ENCODE peak calls at places on chromosomes 1 and 21, in ten cellular contexts. K is kidney, P is IMR-90, X is left ventricle myocardium inferior, T is uterus, S is psoas muscle, H is sigmoid colon, E is astrocyte, M is MM.1S, I is A673. A is an unnamed sample. For H3K9me3, the result is how much of the 10 kb centered on the place peaks cover.

GRCh38 chr1:240244968-240245628 is 153.4 kb downstream of the FMN2 start:
- DNase-seq in K (no peak), P (peak), X (no peak), T (no peak), S (no peak), H (no peak), E (peak), M (no peak), I (no peak), A (no peak)

GRCh38 chr1:177629526-177629925 is 340.3 kb downstream of the SEC16B start:
- DNase-seq in K (no peak), P (peak), X (no peak), T (no peak), S (no peak), H (no peak), E (peak), M (no peak), I (no peak), A (no peak)

GRCh38 chr1:84206416-84206815 is 62.3 kb downstream of the PRKACB start:
- DNase-seq in K (no peak), P (no peak), X (no peak), T (no peak), S (no peak), H (no peak), E (no peak), M (no peak), I (peak), A (no peak)

GRCh38 chr21:26686278-26686677 is 113.2 kb upstream of the CYYR1 start:
- DNase-seq in K (no peak), P (peak), X (no peak), T (no peak), S (no peak), H (no peak), E (no peak), M (peak), I (peak), A (no peak)

GRCh38 chr1:110686188-110686587 is 11.4 kb upstream of the KCNA3 start:
- DNase-seq in K (no peak), P (no peak), X (no peak), T (no peak), S (no peak), H (no peak), E (no peak), M (no peak), I (no peak), A (no peak)

GRCh38 chr1:112717263-112717662 is 2.1 kb upstream of the PPM1J start:
- DNase-seq in K (no peak), P (no peak), X (no peak), T (no peak), S (no peak), H (no peak), E (no peak), M (no peak), I (no peak), A (no peak)

GRCh38 chr1:181855380-181855779 is 206.1 kb downstream of the ZNF648 start:
- DNase-seq in K (no peak), P (no peak), X (no peak), T (no peak), S (no peak), H (no peak), E (no peak), M (no peak), I (no peak), A (no peak)

GRCh38 chr21:35002879-35003722 is 46.0 kb downstream of the RUNX1 start:
- DNase-seq in K (no peak), P (peak), X (no peak), T (no peak), S (no peak), H (no peak), E (peak), M (no peak), I (no peak), A (no peak)

GRCh38 chr1:200336111-200336845 is 73.6 kb downstream of the ZNF281 start:
- DNase-seq in K (no peak), P (peak), X (no peak), T (no peak), S (no peak), H (no peak), E (peak), M (no peak), I (no peak), A (no peak)

GRCh38 chr1:51316113-51316763 is 14.1 kb downstream of the TTC39A start:
- DNase-seq in K (no peak), P (no peak), X (no peak), T (no peak), S (no peak), H (no peak), E (no peak), M (no peak), I (no peak), A (no peak)

GRCh38 chr1:938088-938683 is 14.5 kb downstream of the SAMD11 start:
- DNase-seq in K (no peak), P (peak), X (no peak), T (peak), S (no peak), H (no peak), E (no peak), M (peak), I (no peak), A (peak)

GRCh38 chr1:48789903-48790302 is 13.2 kb upstream of the BEND5 start:
- DNase-seq in K (no peak), P (no peak), X (no peak), T (no peak), S (no peak), H (no peak), E (no peak), M (no peak), I (no peak), A (no peak)

GRCh38 chr1:63648689-63649088 is 55.5 kb downstream of the PGM1 start:
- DNase-seq in K (no peak), P (no peak), X (no peak), T (no peak), S (no peak), H (no peak), E (no peak), M (no peak), I (no peak), A (no peak)

GRCh38 chr1:91604632-91605031 is 104.0 kb downstream of the CDC7 start:
- DNase-seq in K (no peak), P (peak), X (peak), T (no peak), S (no peak), H (peak), E (no peak), M (no peak), I (no peak), A (no peak)

GRCh38 chr21:35511298-35512162 is 462.4 kb upstream of the RUNX1 start:
- DNase-seq in K (no peak), P (peak), X (no peak), T (no peak), S (no peak), H (no peak), E (peak), M (no peak), I (no peak), A (no peak)

GRCh38 chr21:40512590-40512989 is 334.4 kb downstream of the DSCAM start:
- DNase-seq in K (no peak), P (no peak), X (no peak), T (no peak), S (no peak), H (no peak), E (no peak), M (peak), I (no peak), A (no peak)

GRCh38 chr1:156726549-156727226 is 1.6 kb upstream of the METTL25B start:
- DNase-seq in K (peak), P (peak), X (no peak), T (no peak), S (no peak), H (no peak), E (peak), M (peak), I (peak), A (no peak)

GRCh38 chr1:55694297-55694696 is 479.1 kb upstream of the USP24 start:
- DNase-seq in K (no peak), P (peak), X (no peak), T (peak), S (peak), H (no peak), E (peak), M (no peak), I (no peak), A (peak)

GRCh38 chr1:63847308-63847910 is 73.6 kb downstream of the ROR1 start:
- DNase-seq in K (no peak), P (no peak), X (no peak), T (no peak), S (no peak), H (no peak), E (no peak), M (no peak), I (no peak), A (no peak)

GRCh38 chr1:27144920-27145661 is 9.8 kb downstream of the SLC9A1 start:
- DNase-seq in K (peak), P (peak), X (no peak), T (no peak), S (peak), H (peak), E (peak), M (no peak), I (no peak), A (no peak)

GRCh38 chr1:27143408-27143807 is 11.5 kb downstream of the SLC9A1 start:
- DNase-seq in K (no peak), P (peak), X (no peak), T (peak), S (no peak), H (no peak), E (peak), M (no peak), I (no peak), A (no peak)

GRCh38 chr1:27145934-27146354 is 9.0 kb downstream of the SLC9A1 start:
- DNase-seq in K (peak), P (peak), X (no peak), T (peak), S (peak), H (peak), E (peak), M (no peak), I (peak), A (no peak)

GRCh38 chr1:27142464-27142863 is 12.5 kb downstream of the SLC9A1 start:
- DNase-seq in K (peak), P (no peak), X (no peak), T (no peak), S (no peak), H (no peak), E (no peak), M (no peak), I (no peak), A (no peak)

GRCh38 chr1:27144349-27144748 is 10.6 kb downstream of the SLC9A1 start:
- DNase-seq in K (peak), P (no peak), X (no peak), T (no peak), S (no peak), H (no peak), E (no peak), M (no peak), I (no peak), A (no peak)
- H3K27ac ChIP-seq in K (no peak), P (no peak), X (peak), T (peak), S (peak), H (peak), E (no peak), M (no peak), I (no peak), A (no peak)

GRCh38 chr21:24456358-24456757 is 1150.9 kb downstream of the MRPL39 start:
- DNase-seq in K (peak), P (no peak), X (no peak), T (no peak), S (no peak), H (no peak), E (no peak), M (no peak), I (no peak), A (no peak)
- H3K9me3 ChIP-seq in K (under half), P (under half), X (under half), T (under half), S (under half), H (under half), E (under half), M (under half), I (under half), A (under half)

DNA sequence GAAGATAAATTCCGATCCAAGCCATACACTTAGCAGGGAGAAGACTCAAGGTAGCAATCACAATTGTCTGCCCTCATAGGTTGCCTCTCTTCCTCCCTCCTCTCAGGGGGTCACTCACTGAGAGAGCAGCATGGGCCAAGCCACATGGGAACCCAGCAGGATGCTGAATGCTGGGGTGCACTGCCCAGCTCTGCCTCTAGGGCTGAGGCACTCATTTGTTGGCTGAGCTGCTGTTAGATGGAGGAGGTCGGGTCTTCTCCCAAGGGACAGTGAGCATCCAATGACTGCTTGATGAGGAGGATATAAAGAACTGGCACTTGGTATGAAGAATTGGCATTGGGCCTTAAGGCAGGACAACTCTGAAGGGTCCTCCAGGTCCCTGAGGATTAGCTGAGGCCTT is 418.8 kb downstream of the SIPA1L2 start:
- DNase-seq in K (no peak), P (no peak), X (no peak), T (no peak), S (no peak), H (no peak), E (no peak), M (no peak), I (peak), A (no peak)
- TF ChIP-seq CTCF in K (no peak), P (no peak), X (peak), T (no peak), S (no peak), H (no peak), E (peak), M (peak), I (peak), A (no peak)

GRCh38 chr1:107662976-107663375 is 302.0 kb downstream of the VAV3 start:
- DNase-seq in K (no peak), P (no peak), X (no peak), T (no peak), S (no peak), H (no peak), E (no peak), M (no peak), I (no peak), A (no peak)

GRCh38 chr1:107669996-107670395 is 295.0 kb downstream of the VAV3 start:
- DNase-seq in K (peak), P (peak), X (peak), T (peak), S (no peak), H (peak), E (peak), M (no peak), I (peak), A (no peak)

GRCh38 chr1:107664882-107665871 is 299.8 kb downstream of the VAV3 start:
- DNase-seq in K (no peak), P (no peak), X (no peak), T (peak), S (no peak), H (no peak), E (no peak), M (no peak), I (no peak), A (no peak)

GRCh38 chr1:107668762-107669161 is 296.2 kb downstream of the VAV3 start:
- DNase-seq in K (no peak), P (peak), X (no peak), T (no peak), S (no peak), H (no peak), E (peak), M (no peak), I (no peak), A (no peak)

GRCh38 chr1:107666493-107666892 is 298.5 kb downstream of the VAV3 start:
- DNase-seq in K (no peak), P (no peak), X (no peak), T (no peak), S (no peak), H (no peak), E (no peak), M (no peak), I (no peak), A (no peak)
- H3K27ac ChIP-seq in K (no peak), P (no peak), X (no peak), T (peak), S (no peak), H (no peak), E (no peak), M (no peak), I (no peak), A (peak)

GRCh38 chr21:45582128-45582527 is 39.9 kb upstream of the SLC19A1 start:
- DNase-seq in K (peak), P (no peak), X (no peak), T (peak), S (no peak), H (no peak), E (no peak), M (no peak), I (no peak), A (no peak)

GRCh38 chr21:45584786-45585185 is 42.5 kb upstream of the SLC19A1 start:
- DNase-seq in K (no peak), P (no peak), X (no peak), T (peak), S (no peak), H (no peak), E (no peak), M (no peak), I (no peak), A (no peak)

GRCh38 chr21:45586289-45586858 is 44.1 kb upstream of the SLC19A1 start:
- DNase-seq in K (no peak), P (no peak), X (no peak), T (no peak), S (no peak), H (no peak), E (no peak), M (no peak), I (no peak), A (no peak)

GRCh38 chr21:45581322-45581712 is 39.1 kb upstream of the SLC19A1 start:
- DNase-seq in K (peak), P (no peak), X (no peak), T (peak), S (no peak), H (peak), E (no peak), M (no peak), I (no peak), A (no peak)

DNA sequence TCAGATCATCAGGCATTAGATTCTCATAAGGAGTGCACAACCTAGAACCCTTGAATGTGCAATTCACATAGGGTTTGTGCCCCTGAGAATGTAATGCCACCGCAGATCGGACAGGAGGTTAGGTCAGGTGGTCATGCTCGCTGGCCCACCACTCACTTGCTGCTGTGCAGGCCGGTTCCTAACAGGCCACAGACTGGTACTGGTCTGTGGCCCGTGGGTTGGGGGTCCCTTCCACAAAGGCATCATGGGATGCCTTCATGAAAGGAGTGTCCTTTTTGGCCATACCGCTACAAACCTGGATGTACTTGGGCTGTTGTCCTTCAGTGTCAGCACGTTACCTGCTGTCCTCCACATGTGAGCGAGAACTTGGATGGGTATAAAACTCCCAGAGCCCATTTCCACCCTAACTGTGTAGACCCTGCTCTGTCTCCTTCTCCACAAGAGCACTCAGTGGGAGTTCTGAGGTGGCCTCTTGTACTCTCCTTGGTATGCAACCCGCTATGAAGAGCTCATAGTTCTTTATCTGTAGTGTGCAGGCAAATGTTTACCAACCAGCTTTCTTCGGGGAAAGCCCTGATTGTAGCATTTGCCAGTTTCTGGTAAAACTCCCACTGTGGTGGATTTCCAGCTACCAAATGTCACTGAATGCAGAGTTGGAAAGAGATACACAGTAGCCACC is 41.7 kb upstream of the SLC19A1 start:
- DNase-seq in K (no peak), P (no peak), X (no peak), T (peak), S (no peak), H (no peak), E (no peak), M (no peak), I (no peak), A (no peak)
- H3K9me3 ChIP-seq in K (under half), P (under half), X (under half), T (under half), S (under half), H (under half), E (under half), M (under half), I (under half), A (under half)

GRCh38 chr1:158329807-158330206 is 1.5 kb downstream of the CD1B start:
- DNase-seq in K (no peak), P (no peak), X (no peak), T (no peak), S (no peak), H (no peak), E (no peak), M (peak), I (peak), A (no peak)
- TF ChIP-seq CTCF in K (peak), P (no peak), X (no peak), T (no peak), S (no peak), H (no peak), E (no peak), M (peak), I (peak), A (no peak)

GRCh38 chr1:14924455-14925325 is 228.9 kb upstream of the TMEM51 start:
- DNase-seq in K (peak), P (peak), X (peak), T (peak), S (peak), H (no peak), E (peak), M (peak), I (peak), A (peak)

GRCh38 chr1:14926214-14926613 is 227.3 kb upstream of the TMEM51 start:
- DNase-seq in K (no peak), P (peak), X (no peak), T (no peak), S (no peak), H (no peak), E (no peak), M (no peak), I (no peak), A (no peak)

GRCh38 chr1:14926818-14927555 is 226.6 kb upstream of the TMEM51 start:
- DNase-seq in K (no peak), P (no peak), X (no peak), T (no peak), S (no peak), H (no peak), E (no peak), M (no peak), I (no peak), A (no peak)

GRCh38 chr1:14924012-14924452 is 229.5 kb upstream of the TMEM51 start:
- DNase-seq in K (peak), P (peak), X (peak), T (peak), S (peak), H (peak), E (peak), M (peak), I (peak), A (peak)

DNA sequence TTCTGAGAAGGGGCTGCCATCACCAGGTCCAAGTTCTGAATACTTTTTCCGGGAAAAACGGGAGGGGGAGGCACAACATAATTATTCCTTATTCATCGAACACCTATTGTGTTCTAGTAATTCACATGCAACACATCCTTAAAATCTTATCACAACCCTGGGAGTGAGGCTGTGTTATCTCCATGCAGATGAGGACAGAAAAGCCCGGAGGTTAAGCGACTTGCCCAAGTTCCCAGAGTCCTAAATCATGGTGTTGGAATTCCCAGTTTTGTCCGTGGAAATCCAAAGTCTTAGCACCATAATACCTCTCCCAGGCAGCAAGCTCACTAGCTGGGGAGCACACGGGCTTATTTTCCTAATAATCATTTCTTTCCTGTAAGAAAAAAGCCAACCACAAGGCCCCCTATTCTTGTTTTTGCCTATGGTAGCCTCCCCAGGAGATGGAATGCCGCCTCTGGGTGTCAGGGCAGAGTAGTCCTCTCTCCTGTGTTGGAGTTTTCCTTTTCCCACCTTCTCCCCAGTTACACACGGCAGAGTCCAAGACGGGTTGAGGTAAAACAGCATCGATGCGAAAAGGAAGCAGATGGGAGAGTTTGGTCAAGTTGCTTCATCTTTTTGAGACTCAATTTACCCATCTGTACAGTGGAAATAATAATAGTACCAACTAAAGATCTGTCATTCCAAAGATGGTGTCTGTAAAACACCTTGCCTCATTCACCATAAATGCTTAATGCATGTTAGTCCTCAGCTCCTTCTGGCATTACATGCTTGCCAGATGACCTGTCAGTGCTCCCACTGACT is 228.0 kb upstream of the TMEM51 start:
- DNase-seq in K (no peak), P (no peak), X (no peak), T (no peak), S (no peak), H (no peak), E (no peak), M (no peak), I (no peak), A (no peak)
- H3K27ac ChIP-seq in K (peak), P (peak), X (peak), T (no peak), S (no peak), H (no peak), E (no peak), M (no peak), I (no peak), A (no peak)